ENCODE peak calls at places on chromosome 15, in eight cellular contexts. One of them, this sample, is unnamed. For H3K4me1, the result is how much of the 10 kb centered on the place peaks cover.

GRCh38 chr15:88651971-88652370 is 13.2 kb downstream of the ISG20 start:
- DNase-seq in PC-9: no peak
- DNase-seq in A549: no peak
- DNase-seq in IMR-90: no peak
- DNase-seq in Panc1: no peak
- DNase-seq in naive thymus-derived CD4-positive, alpha-beta T cell: no peak
- DNase-seq in prostate gland: no peak
- DNase-seq in esophagus squamous epithelium: no peak
- DNase-seq in this sample: no peak

GRCh38 chr15:66744610-66745279 is 42.7 kb downstream of the SMAD6 start:
- DNase-seq in PC-9: no peak
- DNase-seq in A549: peak
- DNase-seq in IMR-90: no peak
- DNase-seq in Panc1: no peak
- DNase-seq in naive thymus-derived CD4-positive, alpha-beta T cell: no peak
- DNase-seq in prostate gland: no peak
- DNase-seq in esophagus squamous epithelium: no peak
- DNase-seq in this sample: no peak

GRCh38 chr15:31024979-31025378 is 33.6 kb upstream of the MTMR10 start:
- DNase-seq in PC-9: no peak
- DNase-seq in A549: no peak
- DNase-seq in IMR-90: peak
- DNase-seq in Panc1: no peak
- DNase-seq in naive thymus-derived CD4-positive, alpha-beta T cell: no peak
- DNase-seq in prostate gland: no peak
- DNase-seq in esophagus squamous epithelium: no peak
- DNase-seq in this sample: no peak

GRCh38 chr15:25170113-25170731 is 215.4 kb downstream of the SNRPN start:
- DNase-seq in PC-9: no peak
- DNase-seq in A549: no peak
- DNase-seq in IMR-90: no peak
- DNase-seq in Panc1: no peak
- DNase-seq in naive thymus-derived CD4-positive, alpha-beta T cell: no peak
- DNase-seq in prostate gland: peak
- DNase-seq in esophagus squamous epithelium: no peak
- DNase-seq in this sample: no peak

GRCh38 chr15:72306211-72306785 is 13.7 kb downstream of the CELF6 start:
- DNase-seq in PC-9: no peak
- DNase-seq in A549: no peak
- DNase-seq in IMR-90: peak
- DNase-seq in Panc1: no peak
- DNase-seq in naive thymus-derived CD4-positive, alpha-beta T cell: no peak
- DNase-seq in prostate gland: no peak
- DNase-seq in esophagus squamous epithelium: no peak
- DNase-seq in this sample: no peak

GRCh38 chr15:38080651-38081271 is 146.3 kb downstream of the TMCO5A start:
- DNase-seq in PC-9: no peak
- DNase-seq in A549: no peak
- DNase-seq in IMR-90: peak
- DNase-seq in Panc1: no peak
- DNase-seq in naive thymus-derived CD4-positive, alpha-beta T cell: no peak
- DNase-seq in prostate gland: no peak
- DNase-seq in esophagus squamous epithelium: no peak
- DNase-seq in this sample: no peak

GRCh38 chr15:70762469-70763119 is 764 bp downstream of the UACA start:
- DNase-seq in PC-9: peak
- DNase-seq in A549: peak
- DNase-seq in IMR-90: peak
- DNase-seq in Panc1: no peak
- DNase-seq in naive thymus-derived CD4-positive, alpha-beta T cell: peak
- DNase-seq in prostate gland: peak
- DNase-seq in esophagus squamous epithelium: no peak
- DNase-seq in this sample: no peak

GRCh38 chr15:32781781-32782180 is 64.0 kb downstream of the GREM1 start:
- DNase-seq in PC-9: no peak
- DNase-seq in A549: no peak
- DNase-seq in IMR-90: no peak
- DNase-seq in Panc1: no peak
- DNase-seq in naive thymus-derived CD4-positive, alpha-beta T cell: no peak
- DNase-seq in prostate gland: no peak
- DNase-seq in esophagus squamous epithelium: no peak
- DNase-seq in this sample: no peak

GRCh38 chr15:51726302-51727073 is 11.0 kb downstream of the LYSMD2 start:
- DNase-seq in PC-9: peak
- DNase-seq in A549: peak
- DNase-seq in IMR-90: peak
- DNase-seq in Panc1: no peak
- DNase-seq in naive thymus-derived CD4-positive, alpha-beta T cell: no peak
- DNase-seq in prostate gland: no peak
- DNase-seq in esophagus squamous epithelium: no peak
- DNase-seq in this sample: no peak

GRCh38 chr15:48865387-48866079 is 12.4 kb upstream of the EID1 start:
- DNase-seq in PC-9: no peak
- DNase-seq in A549: no peak
- DNase-seq in IMR-90: peak
- DNase-seq in Panc1: no peak
- DNase-seq in naive thymus-derived CD4-positive, alpha-beta T cell: no peak
- DNase-seq in prostate gland: no peak
- DNase-seq in esophagus squamous epithelium: no peak
- DNase-seq in this sample: no peak

GRCh38 chr15:98883504-98883903 is 124.1 kb downstream of the PGPEP1L start:
- DNase-seq in PC-9: no peak
- DNase-seq in A549: no peak
- DNase-seq in IMR-90: no peak
- DNase-seq in Panc1: no peak
- DNase-seq in naive thymus-derived CD4-positive, alpha-beta T cell: no peak
- DNase-seq in prostate gland: no peak
- DNase-seq in esophagus squamous epithelium: no peak
- DNase-seq in this sample: no peak
- H3K27ac ChIP-seq in PC-9: no peak
- H3K27ac ChIP-seq in A549: peak
- H3K27ac ChIP-seq in IMR-90: no peak
- H3K27ac ChIP-seq in Panc1: peak
- H3K27ac ChIP-seq in naive thymus-derived CD4-positive, alpha-beta T cell: no peak
- H3K27ac ChIP-seq in prostate gland: no peak
- H3K27ac ChIP-seq in esophagus squamous epithelium: no peak
- H3K27ac ChIP-seq in this sample: peak

GRCh38 chr15:92818658-92819311 is 81.3 kb upstream of the CHD2 start:
- DNase-seq in PC-9: no peak
- DNase-seq in A549: no peak
- DNase-seq in IMR-90: no peak
- DNase-seq in Panc1: no peak
- DNase-seq in naive thymus-derived CD4-positive, alpha-beta T cell: no peak
- DNase-seq in prostate gland: no peak
- DNase-seq in esophagus squamous epithelium: no peak
- DNase-seq in this sample: no peak
- H3K4me3 ChIP-seq in PC-9: peak
- H3K4me3 ChIP-seq in A549: peak
- H3K4me3 ChIP-seq in IMR-90: peak
- H3K4me3 ChIP-seq in Panc1: peak
- H3K4me3 ChIP-seq in naive thymus-derived CD4-positive, alpha-beta T cell: peak
- H3K4me3 ChIP-seq in prostate gland: no peak
- H3K4me3 ChIP-seq in esophagus squamous epithelium: no peak
- H3K4me3 ChIP-seq in this sample: peak

DNA sequence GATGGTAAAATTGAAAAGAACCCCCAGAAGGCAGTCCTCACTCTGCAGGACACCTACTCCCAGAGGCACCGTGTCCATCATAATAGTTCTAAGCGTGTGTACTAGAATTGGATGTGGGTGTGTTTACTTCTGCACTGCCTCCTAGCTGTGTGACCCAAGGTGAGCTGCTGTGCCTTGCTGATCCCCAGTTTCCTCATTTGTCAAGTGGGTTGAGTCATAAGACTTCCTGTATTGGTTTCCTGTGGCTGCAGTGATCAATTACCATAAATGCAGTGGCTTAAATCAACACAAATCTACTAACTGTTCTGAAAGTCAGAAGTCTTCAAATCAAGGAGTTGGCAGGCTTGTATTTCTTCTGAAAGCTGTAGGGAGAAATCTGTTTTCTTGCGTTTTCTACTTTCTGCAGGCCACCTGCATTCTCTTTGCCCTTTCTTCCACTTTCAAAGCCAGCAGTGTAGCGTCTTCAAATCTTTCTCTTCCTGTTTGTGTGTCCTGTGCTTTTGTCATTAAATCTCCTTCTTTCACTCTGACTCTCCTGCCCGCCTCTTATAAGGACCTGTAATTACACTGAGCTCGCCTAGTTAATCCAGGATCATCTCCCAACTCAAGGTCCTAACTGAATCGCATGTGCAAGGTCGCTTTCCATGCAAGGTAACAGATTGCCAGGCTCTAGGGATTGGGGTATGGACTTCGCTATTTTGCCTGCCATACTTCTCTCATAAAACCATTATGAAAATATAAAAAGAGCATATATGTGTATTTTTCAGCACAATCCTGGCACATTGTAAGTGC is 59.0 kb downstream of the RORA start:
- DNase-seq in PC-9: no peak
- DNase-seq in A549: no peak
- DNase-seq in IMR-90: no peak
- DNase-seq in Panc1: no peak
- DNase-seq in naive thymus-derived CD4-positive, alpha-beta T cell: no peak
- DNase-seq in prostate gland: no peak
- DNase-seq in esophagus squamous epithelium: no peak
- DNase-seq in this sample: no peak
- H3K4me1 ChIP-seq in PC-9: under half
- H3K4me1 ChIP-seq in A549: under half
- H3K4me1 ChIP-seq in IMR-90: under half
- H3K4me1 ChIP-seq in Panc1: under half
- H3K4me1 ChIP-seq in naive thymus-derived CD4-positive, alpha-beta T cell: under half
- H3K4me1 ChIP-seq in prostate gland: under half
- H3K4me1 ChIP-seq in esophagus squamous epithelium: under half
- H3K4me1 ChIP-seq in this sample: under half

DNA sequence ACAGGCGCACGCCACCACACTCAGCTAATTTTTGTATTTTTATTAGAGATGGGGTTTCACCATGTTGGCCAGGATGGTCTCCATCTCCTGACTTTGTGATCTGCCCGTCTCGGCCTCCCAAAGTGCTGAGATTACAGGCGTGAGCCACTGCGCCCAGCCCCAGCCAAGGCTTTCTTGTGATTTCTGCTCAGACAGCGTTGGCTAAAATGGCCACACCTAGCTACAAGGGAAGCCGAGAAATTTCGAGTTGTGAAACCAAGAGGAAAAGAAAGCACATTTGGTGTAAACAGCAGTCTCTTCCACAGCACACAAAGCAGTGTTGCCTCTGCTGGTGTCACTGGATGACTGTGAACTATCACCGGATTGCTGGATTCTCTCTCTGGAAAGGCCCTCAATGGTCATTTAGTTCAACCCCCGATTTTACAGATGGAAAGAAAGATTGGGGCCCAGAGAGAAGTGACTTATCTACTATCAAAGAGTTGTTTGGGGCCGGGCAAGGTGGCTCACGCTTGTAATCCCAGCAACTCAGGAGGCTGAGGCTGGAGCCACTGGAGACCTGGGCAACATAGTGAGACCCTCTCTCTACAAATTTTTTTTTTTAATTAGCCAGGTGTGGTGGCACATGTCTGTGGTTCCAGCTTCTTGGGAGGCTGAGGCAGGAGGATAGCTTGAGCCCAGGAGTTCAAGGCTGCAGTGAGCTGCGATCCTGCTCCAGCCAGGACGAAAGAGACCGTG is 5.4 kb upstream of the USP3 start:
- DNase-seq in PC-9: no peak
- DNase-seq in A549: no peak
- DNase-seq in IMR-90: no peak
- DNase-seq in Panc1: no peak
- DNase-seq in naive thymus-derived CD4-positive, alpha-beta T cell: no peak
- DNase-seq in prostate gland: no peak
- DNase-seq in esophagus squamous epithelium: no peak
- DNase-seq in this sample: no peak
- H3K27ac ChIP-seq in PC-9: no peak
- H3K27ac ChIP-seq in A549: peak
- H3K27ac ChIP-seq in IMR-90: no peak
- H3K27ac ChIP-seq in Panc1: peak
- H3K27ac ChIP-seq in naive thymus-derived CD4-positive, alpha-beta T cell: peak
- H3K27ac ChIP-seq in prostate gland: no peak
- H3K27ac ChIP-seq in esophagus squamous epithelium: no peak
- H3K27ac ChIP-seq in this sample: no peak

GRCh38 chr15:79609501-79609900 is 177.4 kb downstream of the MINAR1 start:
- DNase-seq in PC-9: no peak
- DNase-seq in A549: no peak
- DNase-seq in IMR-90: no peak
- DNase-seq in Panc1: no peak
- DNase-seq in naive thymus-derived CD4-positive, alpha-beta T cell: no peak
- DNase-seq in prostate gland: no peak
- DNase-seq in esophagus squamous epithelium: no peak
- DNase-seq in this sample: no peak

GRCh38 chr15:79608041-79608440 is 175.9 kb downstream of the MINAR1 start:
- DNase-seq in PC-9: no peak
- DNase-seq in A549: no peak
- DNase-seq in IMR-90: no peak
- DNase-seq in Panc1: no peak
- DNase-seq in naive thymus-derived CD4-positive, alpha-beta T cell: no peak
- DNase-seq in prostate gland: no peak
- DNase-seq in esophagus squamous epithelium: no peak
- DNase-seq in this sample: no peak

GRCh38 chr15:79615754-79616153 is 183.6 kb downstream of the MINAR1 start:
- DNase-seq in PC-9: no peak
- DNase-seq in A549: no peak
- DNase-seq in IMR-90: no peak
- DNase-seq in Panc1: no peak
- DNase-seq in naive thymus-derived CD4-positive, alpha-beta T cell: no peak
- DNase-seq in prostate gland: no peak
- DNase-seq in esophagus squamous epithelium: no peak
- DNase-seq in this sample: no peak

GRCh38 chr15:79606831-79607355 is 174.8 kb downstream of the MINAR1 start:
- DNase-seq in PC-9: no peak
- DNase-seq in A549: no peak
- DNase-seq in IMR-90: no peak
- DNase-seq in Panc1: no peak
- DNase-seq in naive thymus-derived CD4-positive, alpha-beta T cell: no peak
- DNase-seq in prostate gland: no peak
- DNase-seq in esophagus squamous epithelium: no peak
- DNase-seq in this sample: no peak

DNA sequence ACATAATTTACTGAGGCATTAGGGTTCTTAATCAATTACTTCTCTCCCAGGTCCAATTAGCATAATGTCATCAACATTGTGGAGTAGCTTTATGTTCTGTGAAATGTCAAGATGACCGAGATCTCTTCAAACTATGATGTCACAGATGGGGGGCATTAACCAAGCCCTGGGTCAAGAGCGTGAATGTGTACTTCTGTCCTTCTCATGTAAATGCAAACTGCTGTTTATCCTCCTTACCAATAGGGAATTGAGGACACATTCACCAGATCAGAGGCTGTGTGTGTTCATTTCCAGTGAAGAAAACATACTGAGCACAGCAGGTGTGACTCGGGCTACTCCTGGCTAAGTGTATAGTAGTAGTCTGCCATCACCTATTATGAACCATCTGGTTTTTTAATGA is 177.9 kb downstream of the MINAR1 start:
- DNase-seq in PC-9: no peak
- DNase-seq in A549: no peak
- DNase-seq in IMR-90: no peak
- DNase-seq in Panc1: no peak
- DNase-seq in naive thymus-derived CD4-positive, alpha-beta T cell: no peak
- DNase-seq in prostate gland: no peak
- DNase-seq in esophagus squamous epithelium: no peak
- DNase-seq in this sample: no peak
- H3K4me3 ChIP-seq in PC-9: no peak
- H3K4me3 ChIP-seq in A549: no peak
- H3K4me3 ChIP-seq in IMR-90: no peak
- H3K4me3 ChIP-seq in Panc1: no peak
- H3K4me3 ChIP-seq in naive thymus-derived CD4-positive, alpha-beta T cell: no peak
- H3K4me3 ChIP-seq in prostate gland: no peak
- H3K4me3 ChIP-seq in esophagus squamous epithelium: no peak
- H3K4me3 ChIP-seq in this sample: no peak

This sample was measured in thoracic aorta.